ENCODE peak calls at places on chromosome 2, in ten cellular contexts. E is COR-L47; O is AG08395; P is stomach; H is PC-9; X is iPS-NIHi11; Q is kidney epithelial cell; B is stimulated activated CD4-positive, alpha-beta T cell treated with anti-CD3 and anti-CD28 coated beads, Interleukin-2, amount 100 ng/mL, for 48 hours; J is ELR; S is cardiac fibroblast. R is an unnamed sample.

GRCh38 chr2:125280276-125280675 is 1255.2 kb downstream of the CNTNAP5 start:
- DNase-seq in Q (no peak), B (no peak), H (no peak), X (no peak), O (no peak), J (no peak), E (no peak), P (no peak), S (no peak), R (no peak)

GRCh38 chr2:203915256-203915655 is 21.3 kb upstream of the ICOS start:
- DNase-seq in H (no peak), S (no peak), X (no peak), Q (no peak), E (no peak), O (peak), J (no peak), B (no peak), P (no peak), R (no peak)

GRCh38 chr2:134228493-134228903 is 25.4 kb upstream of the MGAT5 start:
- DNase-seq in P (no peak), B (no peak), S (no peak), X (no peak), E (no peak), Q (no peak), H (no peak), O (no peak), J (peak), R (no peak)

GRCh38 chr2:127561371-127561770 is 25.9 kb downstream of the MYO7B start:
- DNase-seq in P (no peak), J (no peak), E (no peak), B (no peak), X (no peak), S (no peak), O (no peak), H (no peak), Q (no peak), R (no peak)

GRCh38 chr2:214591359-214591758 is 180.5 kb downstream of the VWC2L start:
- DNase-seq in H (peak), S (no peak), E (no peak), J (peak), P (no peak), O (no peak), X (no peak), Q (no peak), B (no peak), R (peak)

GRCh38 chr2:121038031-121038430 is 247.0 kb downstream of the TFCP2L1 start:
- DNase-seq in P (no peak), B (no peak), Q (no peak), O (no peak), J (no peak), X (no peak), S (no peak), H (no peak), E (no peak), R (no peak)

GRCh38 chr2:207285451-207285771 is 119.7 kb upstream of the KLF7 start:
- DNase-seq in S (no peak), E (no peak), P (no peak), Q (no peak), X (no peak), H (no peak), O (no peak), B (no peak), J (no peak), R (no peak)

GRCh38 chr2:128394004-128394730 is 75.5 kb upstream of the HS6ST1 start:
- DNase-seq in H (no peak), S (no peak), E (no peak), O (no peak), Q (no peak), B (no peak), X (no peak), P (peak), J (no peak), R (no peak)

R was measured in mesenchymal stem cell.